ENCODE peak calls at places on chromosomes 2 and 18, in nine cellular contexts. One of them, this sample, is unnamed. For H3K27me3, the result is how much of the 10 kb centered on the place peaks cover.

GRCh38 chr18:74868461-74868860 is 270.8 kb downstream of the ZNF407 start:
- DNase-seq in small intestine: no peak
- DNase-seq in PC-3: no peak
- DNase-seq in neural progenitor cell: no peak
- DNase-seq in left ventricle myocardium inferior: peak
- DNase-seq in body of pancreas: no peak
- DNase-seq in stomach: no peak
- DNase-seq in adipocyte: no peak
- DNase-seq in GM23248: no peak
- DNase-seq in this sample: no peak

GRCh38 chr2:178761759-178762371 is 45.4 kb downstream of the TTN start:
- DNase-seq in small intestine: peak
- DNase-seq in PC-3: peak
- DNase-seq in neural progenitor cell: peak
- DNase-seq in left ventricle myocardium inferior: no peak
- DNase-seq in body of pancreas: peak
- DNase-seq in stomach: no peak
- DNase-seq in adipocyte: peak
- DNase-seq in GM23248: peak
- DNase-seq in this sample: peak

GRCh38 chr2:42025151-42025582 is 22.7 kb upstream of the PKDCC start:
- DNase-seq in small intestine: no peak
- DNase-seq in PC-3: no peak
- DNase-seq in neural progenitor cell: no peak
- DNase-seq in left ventricle myocardium inferior: peak
- DNase-seq in body of pancreas: no peak
- DNase-seq in stomach: no peak
- DNase-seq in adipocyte: peak
- DNase-seq in GM23248: peak
- DNase-seq in this sample: no peak

GRCh38 chr2:111219285-111219684 is 98.6 kb downstream of the BCL2L11 start:
- DNase-seq in small intestine: no peak
- DNase-seq in PC-3: no peak
- DNase-seq in neural progenitor cell: peak
- DNase-seq in left ventricle myocardium inferior: no peak
- DNase-seq in body of pancreas: no peak
- DNase-seq in stomach: no peak
- DNase-seq in adipocyte: no peak
- DNase-seq in GM23248: no peak
- DNase-seq in this sample: no peak

GRCh38 chr2:232897386-232897970 is 27.4 kb downstream of the SNORC start:
- DNase-seq in small intestine: no peak
- DNase-seq in PC-3: no peak
- DNase-seq in neural progenitor cell: no peak
- DNase-seq in left ventricle myocardium inferior: no peak
- DNase-seq in body of pancreas: no peak
- DNase-seq in stomach: peak
- DNase-seq in adipocyte: no peak
- DNase-seq in GM23248: no peak
- DNase-seq in this sample: no peak

GRCh38 chr2:170505631-170506270 is 209.4 kb upstream of the SP5 start:
- DNase-seq in small intestine: no peak
- DNase-seq in PC-3: no peak
- DNase-seq in neural progenitor cell: peak
- DNase-seq in left ventricle myocardium inferior: peak
- DNase-seq in body of pancreas: peak
- DNase-seq in stomach: no peak
- DNase-seq in adipocyte: peak
- DNase-seq in GM23248: peak
- DNase-seq in this sample: no peak

GRCh38 chr2:136347976-136348375 is 230.0 kb upstream of the CXCR4 start:
- DNase-seq in small intestine: no peak
- DNase-seq in PC-3: no peak
- DNase-seq in neural progenitor cell: peak
- DNase-seq in left ventricle myocardium inferior: no peak
- DNase-seq in body of pancreas: no peak
- DNase-seq in stomach: no peak
- DNase-seq in adipocyte: no peak
- DNase-seq in GM23248: no peak
- DNase-seq in this sample: no peak

GRCh38 chr18:59729781-59730180 is 32.6 kb upstream of the CCBE1 start:
- DNase-seq in small intestine: no peak
- DNase-seq in PC-3: peak
- DNase-seq in neural progenitor cell: no peak
- DNase-seq in left ventricle myocardium inferior: no peak
- DNase-seq in body of pancreas: no peak
- DNase-seq in stomach: no peak
- DNase-seq in adipocyte: no peak
- DNase-seq in GM23248: no peak
- DNase-seq in this sample: no peak

GRCh38 chr18:51068111-51068510 is 38.1 kb downstream of the SMAD4 start:
- DNase-seq in small intestine: no peak
- DNase-seq in PC-3: peak
- DNase-seq in neural progenitor cell: no peak
- DNase-seq in left ventricle myocardium inferior: no peak
- DNase-seq in body of pancreas: no peak
- DNase-seq in stomach: no peak
- DNase-seq in adipocyte: peak
- DNase-seq in GM23248: peak
- DNase-seq in this sample: no peak

GRCh38 chr18:79030680-79031079 is 38.5 kb upstream of the ATP9B start:
- DNase-seq in small intestine: no peak
- DNase-seq in PC-3: no peak
- DNase-seq in neural progenitor cell: no peak
- DNase-seq in left ventricle myocardium inferior: no peak
- DNase-seq in body of pancreas: no peak
- DNase-seq in stomach: no peak
- DNase-seq in adipocyte: no peak
- DNase-seq in GM23248: no peak
- DNase-seq in this sample: no peak
- H3K27me3 ChIP-seq in small intestine: under half
- H3K27me3 ChIP-seq in PC-3: under half
- H3K27me3 ChIP-seq in neural progenitor cell: under half
- H3K27me3 ChIP-seq in left ventricle myocardium inferior: under half
- H3K27me3 ChIP-seq in body of pancreas: under half
- H3K27me3 ChIP-seq in stomach: under half
- H3K27me3 ChIP-seq in adipocyte: under half
- H3K27me3 ChIP-seq in GM23248: under half
- H3K27me3 ChIP-seq in this sample: under half

DNA sequence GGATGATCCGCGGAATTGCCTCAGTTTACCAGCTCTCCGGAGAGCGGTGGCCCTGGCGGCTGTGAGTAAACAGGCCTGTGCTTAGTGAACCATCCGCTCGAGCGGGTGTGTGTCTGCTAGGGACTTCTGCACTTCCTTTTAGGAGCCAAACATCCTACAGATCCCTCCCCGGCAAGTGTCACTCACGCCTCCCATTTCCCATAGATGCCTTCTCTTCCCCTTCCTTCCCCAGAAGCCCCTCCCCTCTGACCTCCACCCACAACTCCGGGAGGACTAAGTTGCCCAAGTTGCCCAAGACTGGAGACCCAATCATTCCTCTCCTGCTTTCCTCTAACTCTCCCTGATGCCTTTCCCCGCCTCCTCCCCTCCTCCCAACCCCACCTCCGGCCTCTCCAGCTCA is 2.9 kb downstream of the C1QL2 start:
- DNase-seq in small intestine: no peak
- DNase-seq in PC-3: no peak
- DNase-seq in neural progenitor cell: peak
- DNase-seq in left ventricle myocardium inferior: no peak
- DNase-seq in body of pancreas: no peak
- DNase-seq in stomach: no peak
- DNase-seq in adipocyte: no peak
- DNase-seq in GM23248: no peak
- DNase-seq in this sample: no peak
- H3K27me3 ChIP-seq in small intestine: under half
- H3K27me3 ChIP-seq in PC-3: half or more
- H3K27me3 ChIP-seq in neural progenitor cell: half or more
- H3K27me3 ChIP-seq in left ventricle myocardium inferior: half or more
- H3K27me3 ChIP-seq in body of pancreas: under half
- H3K27me3 ChIP-seq in stomach: half or more
- H3K27me3 ChIP-seq in adipocyte: half or more
- H3K27me3 ChIP-seq in GM23248: half or more
- H3K27me3 ChIP-seq in this sample: under half

DNA sequence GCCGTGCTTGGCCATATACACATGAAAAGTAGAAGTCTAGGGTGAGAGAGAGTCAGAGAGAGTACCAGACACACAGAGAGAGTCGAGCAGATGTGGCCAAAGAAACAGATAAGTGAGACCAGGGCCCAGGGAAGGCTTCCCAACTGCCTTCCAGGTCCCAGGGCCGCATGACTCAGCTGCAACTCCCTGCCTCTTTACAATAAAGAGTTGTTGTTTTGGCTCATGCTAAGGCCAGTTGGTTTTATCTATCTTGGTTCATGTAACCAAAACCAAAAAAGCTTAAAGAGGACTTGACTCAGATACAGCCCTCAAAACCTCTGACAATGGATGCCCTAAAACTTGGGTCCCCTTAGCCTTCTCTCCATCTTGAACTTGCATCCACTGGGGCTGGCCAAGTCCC is 36.9 kb downstream of the REEP1 start:
- DNase-seq in small intestine: no peak
- DNase-seq in PC-3: no peak
- DNase-seq in neural progenitor cell: no peak
- DNase-seq in left ventricle myocardium inferior: no peak
- DNase-seq in body of pancreas: no peak
- DNase-seq in stomach: no peak
- DNase-seq in adipocyte: no peak
- DNase-seq in GM23248: no peak
- DNase-seq in this sample: no peak
- H3K27me3 ChIP-seq in small intestine: under half
- H3K27me3 ChIP-seq in PC-3: under half
- H3K27me3 ChIP-seq in neural progenitor cell: under half
- H3K27me3 ChIP-seq in left ventricle myocardium inferior: under half
- H3K27me3 ChIP-seq in body of pancreas: under half
- H3K27me3 ChIP-seq in stomach: under half
- H3K27me3 ChIP-seq in adipocyte: under half
- H3K27me3 ChIP-seq in GM23248: under half
- H3K27me3 ChIP-seq in this sample: under half

DNA sequence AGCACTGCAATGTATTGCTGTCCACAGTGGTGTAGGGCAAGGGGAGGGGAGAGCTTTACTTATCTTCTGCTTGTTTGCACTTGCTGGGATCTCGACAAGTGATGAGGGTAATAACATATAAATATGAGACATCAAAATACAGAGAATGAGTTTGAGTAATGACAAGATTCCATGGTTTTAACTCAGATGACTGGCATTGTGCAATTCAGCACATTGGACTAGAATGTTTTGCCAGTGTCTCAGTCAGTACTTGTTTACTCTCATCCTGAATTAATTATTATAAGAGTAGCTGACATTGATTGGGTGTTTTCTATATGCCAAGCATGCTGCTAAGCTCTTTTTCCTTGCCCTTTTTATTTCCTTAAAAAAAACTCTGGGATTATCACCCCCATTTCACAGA is 306.7 kb upstream of the MMADHC start:
- DNase-seq in small intestine: no peak
- DNase-seq in PC-3: no peak
- DNase-seq in neural progenitor cell: no peak
- DNase-seq in left ventricle myocardium inferior: no peak
- DNase-seq in body of pancreas: no peak
- DNase-seq in stomach: no peak
- DNase-seq in adipocyte: peak
- DNase-seq in GM23248: peak
- DNase-seq in this sample: no peak
- H3K27me3 ChIP-seq in small intestine: under half
- H3K27me3 ChIP-seq in PC-3: under half
- H3K27me3 ChIP-seq in neural progenitor cell: under half
- H3K27me3 ChIP-seq in left ventricle myocardium inferior: under half
- H3K27me3 ChIP-seq in body of pancreas: under half
- H3K27me3 ChIP-seq in stomach: under half
- H3K27me3 ChIP-seq in adipocyte: under half
- H3K27me3 ChIP-seq in GM23248: under half
- H3K27me3 ChIP-seq in this sample: under half

DNA sequence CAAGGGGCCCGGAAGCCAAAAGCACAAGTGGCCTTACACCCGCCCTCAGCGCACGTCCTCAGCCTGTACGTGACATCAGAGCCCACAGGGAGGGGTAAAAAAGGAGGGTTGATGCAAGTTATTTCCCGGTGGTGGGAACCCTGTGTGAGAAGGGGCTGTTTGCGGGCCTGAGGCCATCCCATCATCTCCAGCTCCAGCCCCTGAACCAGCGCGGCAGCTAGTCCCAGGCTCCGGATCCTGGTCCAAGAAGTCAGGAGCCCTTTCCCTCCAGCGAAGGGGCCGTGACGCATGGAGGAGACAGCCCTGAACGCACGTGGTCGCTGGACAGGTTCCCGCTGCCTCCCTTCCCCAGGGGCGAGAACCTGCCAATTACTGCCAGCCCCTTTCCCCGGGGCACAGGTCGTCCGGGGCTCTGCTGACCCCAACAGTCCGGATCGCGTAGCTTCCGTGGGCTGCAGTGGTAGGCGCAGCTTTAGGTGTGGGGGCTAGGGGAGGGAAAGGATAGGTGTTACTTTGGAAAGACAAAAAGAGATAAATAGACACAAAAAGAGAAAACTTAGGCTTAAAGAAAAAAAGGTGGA is 1.3 kb upstream of the LRP2 start:
- DNase-seq in small intestine: peak
- DNase-seq in PC-3: no peak
- DNase-seq in neural progenitor cell: peak
- DNase-seq in left ventricle myocardium inferior: no peak
- DNase-seq in body of pancreas: peak
- DNase-seq in stomach: no peak
- DNase-seq in adipocyte: peak
- DNase-seq in GM23248: peak
- DNase-seq in this sample: peak
- H3K27me3 ChIP-seq in small intestine: under half
- H3K27me3 ChIP-seq in PC-3: half or more
- H3K27me3 ChIP-seq in neural progenitor cell: under half
- H3K27me3 ChIP-seq in left ventricle myocardium inferior: half or more
- H3K27me3 ChIP-seq in body of pancreas: under half
- H3K27me3 ChIP-seq in stomach: under half
- H3K27me3 ChIP-seq in adipocyte: under half
- H3K27me3 ChIP-seq in GM23248: under half
- H3K27me3 ChIP-seq in this sample: under half

GRCh38 chr2:166060191-166060590 is 67.6 kb downstream of the SCN1A start:
- DNase-seq in small intestine: no peak
- DNase-seq in PC-3: no peak
- DNase-seq in neural progenitor cell: no peak
- DNase-seq in left ventricle myocardium inferior: no peak
- DNase-seq in body of pancreas: no peak
- DNase-seq in stomach: no peak
- DNase-seq in adipocyte: peak
- DNase-seq in GM23248: peak
- DNase-seq in this sample: no peak
- H3K27me3 ChIP-seq in small intestine: under half
- H3K27me3 ChIP-seq in PC-3: under half
- H3K27me3 ChIP-seq in neural progenitor cell: under half
- H3K27me3 ChIP-seq in left ventricle myocardium inferior: under half
- H3K27me3 ChIP-seq in body of pancreas: under half
- H3K27me3 ChIP-seq in stomach: under half
- H3K27me3 ChIP-seq in adipocyte: under half
- H3K27me3 ChIP-seq in GM23248: under half
- H3K27me3 ChIP-seq in this sample: under half